ENCODE peak calls at places on chromosomes 16 and 17, in eight cellular contexts. E is IMR-90, P is SK-N-SH, Z is HepG2, Y is A549, B is K562, M is H1, O is GM12878. K is an unnamed sample.

GRCh38 chr17:37490638-37491614 is 1.2 kb downstream of the DUSP14 start:
- DNase-seq in M (peak; percentile 54), E (peak; percentile 93), Y (peak; percentile 82), B (peak; percentile 52), P (no peak), O (no peak), Z (peak; percentile 64), K (peak; percentile 41)

GRCh38 chr16:53081686-53082407 is 27.1 kb downstream of the CHD9 start:
- DNase-seq in M (no peak), Y (no peak), E (no peak), P (no peak), B (no peak), Z (no peak), O (no peak), K (no peak)

GRCh38 chr16:67951485-67951884 is 7.6 kb upstream of the LCAT start:
- DNase-seq in B (no peak), E (no peak), Y (no peak), P (no peak), O (no peak), M (no peak), Z (no peak), K (no peak)

GRCh38 chr16:27107185-27107592 is 40.5 kb downstream of the C16orf82 start:
- DNase-seq in Y (no peak), M (no peak), B (peak; percentile 40), P (no peak), E (no peak), Z (no peak), O (no peak), K (no peak)

GRCh38 chr17:61486135-61487120 is 34.2 kb downstream of the TBX4 start:
- DNase-seq in M (no peak), Z (no peak), E (no peak), P (peak; percentile 80), Y (no peak), O (no peak), B (no peak), K (no peak)

GRCh38 chr17:51461578-51462004 is 201.2 kb downstream of the UTP18 start:
- DNase-seq in B (peak; percentile 76), E (peak; percentile 23), Y (peak; percentile 81), O (no peak), P (peak; percentile 48), Z (peak; percentile 65), M (peak; percentile 85), K (peak; percentile 79)

GRCh38 chr16:1983544-1984346 is at the start of gene GFER:
- DNase-seq in Z (peak; percentile 81), O (peak; percentile 43), Y (peak; percentile 96), B (peak; percentile 93), P (peak; percentile 99), M (peak; percentile 95), E (peak; percentile 93), K (peak; percentile 95)

GRCh38 chr17:11028349-11028748 is 190.5 kb upstream of the PIRT start:
- DNase-seq in Z (no peak), P (no peak), M (no peak), Y (no peak), O (no peak), E (no peak), B (no peak), K (no peak)

GRCh38 chr17:64385187-64386083 is 5.2 kb downstream of the PECAM1 start:
- DNase-seq in Z (peak; percentile 96), Y (peak; percentile 63), P (no peak), E (peak; percentile 88), B (peak; percentile 68), O (peak; percentile 66), M (no peak), K (no peak)

GRCh38 chr17:37744961-37745800 is at the start of gene HNF1B:
- DNase-seq in M (peak; percentile 65), O (no peak), Z (peak; percentile 63), E (no peak), P (no peak), B (no peak), Y (peak; percentile 68), K (peak; percentile 60)

GRCh38 chr17:83200231-83200699 is 120.9 kb downstream of the METRNL start:
- DNase-seq in P (no peak), Z (no peak), Y (no peak), M (no peak), E (peak; percentile 26), B (no peak), O (no peak), K (peak; percentile 6)
- TF ChIP-seq USF2 in P (no peak), Z (no peak), Y (no peak), M (no peak), E (no peak), B (no peak), O (no peak), K (no peak)

GRCh38 chr16:84421081-84421937 is 53.0 kb downstream of the ATP2C2 start:
- DNase-seq in Y (no peak), E (no peak), P (no peak), B (no peak), M (no peak), Z (no peak), O (no peak), K (no peak)

GRCh38 chr16:84426804-84427203 is 58.5 kb downstream of the ATP2C2 start:
- DNase-seq in P (no peak), E (no peak), M (no peak), O (no peak), Z (no peak), Y (no peak), B (no peak), K (no peak)

GRCh38 chr16:84425696-84426095 is 57.4 kb downstream of the ATP2C2 start:
- DNase-seq in Z (no peak), M (no peak), Y (no peak), O (no peak), E (no peak), B (no peak), P (no peak), K (no peak)

GRCh38 chr16:84421938-84422220 is 53.5 kb downstream of the ATP2C2 start:
- DNase-seq in B (no peak), Y (no peak), O (no peak), E (no peak), M (no peak), Z (no peak), P (no peak), K (no peak)

DNA sequence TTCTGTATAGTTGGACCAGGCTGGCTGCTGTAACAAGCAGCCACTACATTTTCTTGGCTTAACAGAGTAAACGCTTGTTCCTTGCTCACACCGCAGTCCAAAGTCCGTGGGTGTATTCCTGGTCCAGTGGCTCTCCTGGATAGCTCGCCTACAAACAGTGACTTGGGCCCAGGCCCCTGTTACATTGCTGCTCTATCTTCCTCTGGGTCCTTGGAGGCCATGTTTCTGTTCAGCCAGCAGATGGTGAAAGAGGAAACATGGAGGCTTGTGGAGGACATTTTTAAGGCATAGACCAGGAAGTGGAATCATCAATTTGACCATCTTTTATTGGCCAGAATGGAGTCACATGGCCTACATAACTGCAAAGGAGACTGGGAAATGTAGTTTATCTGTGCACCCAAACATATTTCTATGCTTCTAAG is 55.1 kb downstream of the ATP2C2 start:
- DNase-seq in M (no peak), P (peak; percentile 44), Y (peak; percentile 80), Z (peak; percentile 67), B (peak; percentile 71), O (peak; percentile 11), E (peak; percentile 52), K (no peak)
- TF ChIP-seq USF2 in M (peak; percentile 80), P (peak; percentile 16), Y (peak; percentile 82), Z (peak; percentile 73), B (peak; percentile 98), O (no peak), E (peak; percentile 91), K (peak; percentile 92)

GRCh38 chr16:23900480-23901177 is 64.8 kb downstream of the PRKCB start:
- DNase-seq in Z (no peak), E (no peak), B (peak; percentile 40), M (no peak), P (no peak), Y (no peak), O (no peak), K (no peak)

GRCh38 chr16:23899869-23900268 is 64.1 kb downstream of the PRKCB start:
- DNase-seq in Z (no peak), E (no peak), B (no peak), O (no peak), P (no peak), Y (no peak), M (no peak), K (no peak)

GRCh38 chr16:23903001-23903414 is 67.2 kb downstream of the PRKCB start:
- DNase-seq in B (peak; percentile 25), Z (no peak), M (no peak), P (no peak), Y (peak; percentile 46), O (no peak), E (no peak), K (no peak)

GRCh38 chr16:23902223-23903000 is 66.6 kb downstream of the PRKCB start:
- DNase-seq in Z (no peak), M (no peak), P (no peak), B (no peak), O (no peak), E (no peak), Y (no peak), K (no peak)

GRCh38 chr16:23901178-23902131 is 65.7 kb downstream of the PRKCB start:
- DNase-seq in Y (no peak), O (no peak), B (peak; percentile 80), P (no peak), E (no peak), M (no peak), Z (no peak), K (no peak)
- TF ChIP-seq USF2 in Y (no peak), O (no peak), B (no peak), P (no peak), E (no peak), M (no peak), Z (no peak), K (no peak)

GRCh38 chr17:44757045-44757917 is 1.5 kb upstream of the ADAM11 start:
- DNase-seq in P (no peak), Z (no peak), O (no peak), E (no peak), M (no peak), B (no peak), Y (no peak), K (no peak)

GRCh38 chr17:44759096-44759915 is 518 bp downstream of the ADAM11 start:
- DNase-seq in M (no peak), Y (no peak), Z (no peak), B (peak; percentile 42), O (no peak), P (peak; percentile 75), E (no peak), K (no peak)

GRCh38 chr17:44757918-44758413 is 822 bp upstream of the ADAM11 start:
- DNase-seq in B (no peak), Z (no peak), M (no peak), E (no peak), P (no peak), O (no peak), Y (no peak), K (no peak)

GRCh38 chr17:44759916-44760243 is 1.1 kb downstream of the ADAM11 start:
- DNase-seq in P (no peak), E (no peak), M (peak; percentile 50), Z (no peak), B (no peak), O (no peak), Y (no peak), K (no peak)

DNA sequence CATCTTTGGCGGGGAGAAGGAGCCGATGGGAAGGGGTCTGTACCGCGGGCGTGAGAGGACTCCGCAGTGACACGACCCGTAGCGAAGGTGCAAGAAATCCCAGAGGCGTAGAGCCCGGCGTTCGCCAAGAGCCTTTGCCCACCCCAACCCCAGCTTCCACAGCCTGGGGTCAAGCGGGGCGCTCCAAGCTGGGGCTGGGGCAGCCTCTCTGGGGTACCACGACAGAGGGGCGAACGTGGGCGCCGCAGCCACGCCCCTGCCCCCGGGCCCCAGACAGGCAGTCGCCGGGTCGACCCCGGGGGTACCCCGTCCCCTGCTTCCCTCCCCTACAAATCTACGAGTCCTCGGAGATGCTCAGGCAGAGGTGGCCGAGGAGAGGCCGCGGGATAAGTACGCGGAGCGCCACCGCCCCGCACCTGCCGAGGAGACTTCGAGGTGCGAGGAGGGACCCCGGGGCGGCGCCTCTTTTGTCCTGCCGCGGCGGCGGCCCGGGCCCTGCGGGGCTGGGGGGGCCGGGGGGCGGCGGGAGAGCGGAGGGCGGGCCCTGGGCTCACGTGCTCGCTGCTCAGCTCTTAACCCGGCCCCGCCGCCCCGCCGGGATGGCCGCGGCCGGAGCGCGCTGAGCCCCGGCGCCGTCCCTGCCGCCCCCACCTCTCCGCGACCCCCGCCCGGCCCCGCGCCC is at the start of gene ADAM11:
- DNase-seq in Y (no peak), E (no peak), Z (no peak), P (peak; percentile 91), B (peak; percentile 83), O (no peak), M (peak; percentile 80), K (no peak)
- TF ChIP-seq USF2 in Y (no peak), E (no peak), Z (no peak), P (no peak), B (no peak), O (no peak), M (no peak), K (peak; percentile 47)

K was measured in WTC11.